ENCODE peak calls at places on chromosome 13, in six cellular contexts. L, Z, E, F, J and U are unnamed samples.

GRCh38 chr13:60765700-60766411 is 368.8 kb downstream of the TDRD3 start:
- DNase-seq in L (no peak), F (no peak), E (no peak), Z (no peak), J (no peak), U (no peak)

GRCh38 chr13:72062566-72062965 is 195.6 kb upstream of the DACH1 start:
- DNase-seq in E (no peak), J (no peak), L (no peak), Z (peak), F (peak), U (no peak)

GRCh38 chr13:112714366-112714765 is 24.5 kb downstream of the ATP11A start:
- DNase-seq in F (no peak), E (no peak), J (peak), L (no peak), Z (no peak), U (no peak)

GRCh38 chr13:83007226-83007625 is 875.0 kb downstream of the SLITRK1 start:
- DNase-seq in L (no peak), J (no peak), F (no peak), E (no peak), Z (no peak), U (no peak)

GRCh38 chr13:39779337-39780270 is 124.1 kb downstream of the COG6 start:
- DNase-seq in E (peak), L (no peak), J (no peak), F (no peak), Z (no peak), U (no peak)

GRCh38 chr13:30148171-30148754 is 159.1 kb downstream of the KATNAL1 start:
- DNase-seq in Z (no peak), E (no peak), J (no peak), L (no peak), F (no peak), U (no peak)

GRCh38 chr13:100537486-100537885 is 51.1 kb downstream of the GGACT start:
- DNase-seq in E (no peak), J (no peak), F (peak), Z (no peak), L (no peak), U (no peak)

GRCh38 chr13:75135325-75135825 is 346.6 kb downstream of the TBC1D4 start:
- DNase-seq in L (peak), F (no peak), E (peak), J (no peak), Z (no peak), U (peak)

GRCh38 chr13:75693227-75693626 is 57.1 kb downstream of the LMO7 start:
- DNase-seq in Z (no peak), E (no peak), L (no peak), F (no peak), J (no peak), U (no peak)

GRCh38 chr13:70162141-70162540 is 53.9 kb upstream of the KLHL1 start:
- DNase-seq in L (no peak), F (peak), Z (no peak), J (no peak), E (no peak), U (no peak)

GRCh38 chr13:66348745-66349720 is 881.1 kb downstream of the PCDH9 start:
- DNase-seq in F (no peak), E (no peak), L (no peak), Z (no peak), J (no peak), U (no peak)

DNA sequence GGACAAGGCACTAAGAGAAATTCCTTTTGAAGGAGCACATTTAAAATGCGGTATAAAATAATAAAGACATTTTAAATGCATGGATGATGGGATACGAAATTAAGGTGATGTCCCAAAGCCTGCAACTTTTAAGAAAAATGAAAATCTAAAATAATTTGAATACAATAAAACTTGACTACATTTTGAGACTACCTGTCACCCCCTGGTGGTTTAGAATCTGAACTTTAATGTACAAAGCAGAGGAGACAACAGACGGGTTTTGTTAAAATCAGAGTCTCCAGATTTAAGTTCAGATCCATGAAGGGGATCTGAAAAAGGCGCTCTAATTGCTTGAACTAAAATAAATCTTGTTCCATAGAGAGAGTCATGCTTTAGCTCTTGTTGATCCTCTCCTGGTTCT is 1129.3 kb upstream of the PCDH20 start:
- DNase-seq in F (no peak), L (no peak), J (no peak), E (no peak), Z (no peak), U (no peak)
- TF ChIP-seq CTCF in F (peak), L (no peak), J (no peak), E (no peak), Z (no peak), U (no peak)

DNA sequence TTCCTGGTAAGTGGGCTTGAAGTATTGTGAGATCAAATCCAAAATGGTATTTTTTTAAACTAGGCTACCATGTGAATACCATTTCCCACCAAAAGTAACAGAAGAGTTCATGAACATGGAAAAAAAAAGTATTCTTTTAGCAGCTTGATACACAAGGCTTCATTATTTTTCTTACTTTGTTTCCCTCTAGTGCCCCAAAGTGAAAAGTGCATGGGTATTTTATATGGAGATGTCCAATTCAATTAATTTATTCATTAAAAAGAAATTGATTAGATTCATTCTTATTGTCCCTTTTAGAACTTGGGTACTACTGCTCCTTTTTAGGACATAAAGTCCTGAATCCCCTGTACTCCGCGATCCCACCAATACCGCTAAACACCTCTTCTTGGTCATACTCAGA is 28.6 kb upstream of the SCEL start:
- DNase-seq in L (no peak), E (no peak), J (no peak), F (no peak), Z (no peak), U (no peak)
- TF ChIP-seq CTCF in L (no peak), E (peak), J (no peak), F (peak), Z (no peak), U (peak)

GRCh38 chr13:36369268-36370107 is 23.3 kb upstream of the SPART start:
- DNase-seq in Z (no peak), J (no peak), E (no peak), F (no peak), L (no peak), U (no peak)
- TF ChIP-seq CTCF in Z (no peak), J (no peak), E (no peak), F (no peak), L (no peak), U (no peak)

GRCh38 chr13:45364876-45365557 is 24.0 kb upstream of the TPT1 start:
- DNase-seq in L (no peak), J (no peak), F (no peak), Z (no peak), E (no peak), U (no peak)

GRCh38 chr13:45361596-45362206 is 20.7 kb upstream of the TPT1 start:
- DNase-seq in F (no peak), E (peak), J (no peak), L (no peak), Z (no peak), U (no peak)

GRCh38 chr13:45365558-45365885 is 24.5 kb upstream of the TPT1 start:
- DNase-seq in E (no peak), F (no peak), L (no peak), J (no peak), Z (no peak), U (no peak)

GRCh38 chr13:45367358-45367757 is 26.4 kb upstream of the TPT1 start:
- DNase-seq in L (peak), F (peak), E (peak), Z (peak), J (peak), U (peak)

DNA sequence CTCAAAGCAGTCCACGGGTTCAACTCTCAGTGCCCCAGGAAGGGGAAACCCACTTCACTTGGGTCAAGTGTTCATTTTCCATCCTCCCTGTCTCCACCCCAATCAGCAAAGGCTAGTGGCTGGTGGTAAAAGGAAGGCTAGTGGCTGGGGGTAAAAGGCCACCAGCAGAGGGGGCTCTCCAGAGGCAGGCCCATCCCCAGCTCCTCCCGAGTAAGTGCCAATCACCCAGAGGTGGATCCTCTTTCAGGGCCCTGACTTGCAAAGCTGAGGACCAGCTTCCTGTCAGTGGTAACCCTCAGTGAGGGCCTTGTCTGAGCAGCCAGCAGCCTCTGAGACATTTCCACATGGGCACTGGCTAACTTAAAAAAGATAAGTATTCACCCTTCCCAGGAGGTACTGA is 22.0 kb upstream of the TPT1 start:
- DNase-seq in J (no peak), Z (no peak), L (no peak), E (no peak), F (peak), U (no peak)
- TF ChIP-seq CTCF in J (no peak), Z (no peak), L (no peak), E (peak), F (peak), U (no peak)

DNA sequence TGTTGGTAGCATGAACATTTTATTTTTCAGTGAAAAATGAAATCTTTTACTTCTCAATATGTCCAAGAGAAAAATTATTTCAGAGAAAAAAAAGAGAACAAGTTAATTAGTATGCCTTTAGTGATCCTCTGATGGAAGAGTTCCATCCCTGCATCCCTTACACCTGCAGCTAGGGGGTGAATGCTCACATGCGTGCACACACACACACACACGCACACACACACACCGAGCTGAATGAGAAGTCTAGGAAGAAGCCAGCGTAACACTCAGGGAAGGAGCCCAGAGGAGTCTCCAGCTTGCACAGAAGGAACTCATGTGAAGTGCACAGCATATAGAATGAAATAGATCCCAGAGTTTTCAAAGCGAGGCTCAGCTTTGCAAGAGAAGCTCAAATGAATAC is 510.5 kb downstream of the IRS2 start:
- DNase-seq in J (no peak), E (no peak), F (peak), Z (peak), L (no peak), U (no peak)
- TF ChIP-seq CTCF in J (no peak), E (no peak), F (peak), Z (no peak), L (no peak), U (no peak)

GRCh38 chr13:97749174-97749573 is 204.3 kb upstream of the IPO5 start:
- DNase-seq in F (no peak), J (no peak), Z (no peak), E (no peak), L (no peak), U (no peak)
- TF ChIP-seq CTCF in F (no peak), J (no peak), Z (no peak), E (no peak), L (no peak), U (no peak)

DNA sequence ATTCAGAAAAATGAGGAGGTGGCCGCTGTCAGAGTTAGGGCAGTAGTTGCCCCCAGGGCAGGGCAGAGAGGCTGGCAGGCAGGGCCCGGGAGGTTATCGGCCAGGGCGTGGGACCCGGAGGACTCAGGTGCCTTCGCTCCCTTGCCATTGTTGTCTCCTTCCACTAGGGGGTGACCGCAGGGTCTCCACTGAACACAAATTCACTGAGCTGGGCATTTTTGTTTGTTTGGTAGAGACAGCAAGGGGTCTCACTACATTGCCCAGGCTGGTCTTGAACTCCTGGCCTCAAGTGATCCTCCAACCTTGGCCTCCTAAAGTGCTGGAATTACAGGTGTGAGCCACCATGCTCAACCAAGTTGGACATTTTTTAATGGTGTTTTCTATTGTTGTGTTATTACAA is 25.1 kb downstream of the CARS2 start:
- DNase-seq in E (peak), F (peak), Z (no peak), J (no peak), L (no peak), U (no peak)
- TF ChIP-seq CTCF in E (peak), F (peak), Z (peak), J (no peak), L (peak), U (peak)